ENCODE peak calls at places on chromosomes 5 and 9, in six cellular contexts. J is A549, I is endothelial cell of umbilical vein, T is HepG2, X is GM12878, W is NB4. L is an unnamed sample.

GRCh38 chr9:85064811-85065371 is 395.4 kb downstream of the NTRK2 start:
- DNase-seq in J (no peak), I (no peak), T (no peak), X (no peak), W (no peak), L (no peak)

GRCh38 chr9:23015557-23015956 is 568.9 kb downstream of the DMRTA1 start:
- DNase-seq in J (no peak), I (no peak), T (no peak), X (no peak), W (no peak), L (no peak)

GRCh38 chr9:14535161-14535930 is 157.9 kb downstream of the ZDHHC21 start:
- DNase-seq in J (no peak), I (no peak), T (no peak), X (no peak), W (no peak), L (no peak)

GRCh38 chr5:14489643-14490042 is 91.9 kb upstream of the OTULINL start:
- DNase-seq in J (no peak), I (no peak), T (no peak), X (no peak), W (no peak), L (no peak)

GRCh38 chr5:180130876-180131740 is 59.5 kb upstream of the RNF130 start:
- DNase-seq in J (no peak), I (no peak), T (no peak), X (no peak), W (no peak), L (no peak)

GRCh38 chr9:119802621-119803020 is 433.4 kb upstream of the BRINP1 start:
- DNase-seq in J (no peak), I (no peak), T (no peak), X (no peak), W (no peak), L (no peak)

GRCh38 chr5:40877371-40877988 is 31.8 kb upstream of the C7 start:
- DNase-seq in J (no peak), I (no peak), T (no peak), X (no peak), W (no peak), L (no peak)

GRCh38 chr5:171592741-171593140 is 173.3 kb downstream of the FGF18 start:
- DNase-seq in J (no peak), I (no peak), T (no peak), X (no peak), W (no peak), L (no peak)

GRCh38 chr5:151585970-151586369 is 5.2 kb downstream of the FAT2 start:
- DNase-seq in J (no peak), I (no peak), T (no peak), X (no peak), W (no peak), L (no peak)

GRCh38 chr5:178237431-178238312 is 5.1 kb upstream of the PHYKPL start:
- DNase-seq in J (no peak), I (no peak), T (no peak), X (no peak), W (no peak), L (no peak)

GRCh38 chr9:3879731-3880493 is 354.1 kb upstream of the RFX3 start:
- DNase-seq in J (no peak), I (no peak), T (no peak), X (no peak), W (peak; percentile 60), L (no peak)

GRCh38 chr9:131869312-131869711 is 129.4 kb upstream of the RAPGEF1 start:
- DNase-seq in J (no peak), I (no peak), T (no peak), X (no peak), W (no peak), L (no peak)

GRCh38 chr5:113119271-113119924 is 142.8 kb downstream of the DCP2 start:
- DNase-seq in J (no peak), I (peak; percentile 16), T (no peak), X (no peak), W (no peak), L (no peak)

GRCh38 chr5:138649316-138649720 is 74.1 kb upstream of the HSPA9 start:
- DNase-seq in J (no peak), I (no peak), T (no peak), X (no peak), W (no peak), L (no peak)

GRCh38 chr9:33287087-33287490 is 3.2 kb upstream of the NFX1 start:
- DNase-seq in J (peak; percentile 80), I (peak; percentile 71), T (peak; percentile 67), X (no peak), W (peak; percentile 91), L (no peak)

GRCh38 chr9:132572921-132573320 is 9.5 kb upstream of the BARHL1 start:
- DNase-seq in J (peak; percentile 20), I (no peak), T (no peak), X (no peak), W (no peak), L (peak; percentile 47)

GRCh38 chr9:94534901-94535300 is 20.0 kb upstream of the PCAT7 start:
- DNase-seq in J (no peak), I (no peak), T (no peak), X (no peak), W (no peak), L (no peak)

GRCh38 chr5:145827275-145827674 is 7.9 kb downstream of the PRELID2 start:
- DNase-seq in J (no peak), I (no peak), T (no peak), X (no peak), W (no peak), L (peak; percentile 50)

GRCh38 chr5:170173227-170173626 is 59.6 kb upstream of the C5orf58 start:
- DNase-seq in J (peak; percentile 52), I (no peak), T (no peak), X (no peak), W (no peak), L (no peak)

GRCh38 chr5:135890867-135891266 is 4.8 kb downstream of the IL9 start:
- DNase-seq in J (no peak), I (no peak), T (no peak), X (peak; percentile 15), W (no peak), L (no peak)

GRCh38 chr5:88377705-88378656 is 109.3 kb upstream of the TMEM161B start:
- DNase-seq in J (no peak), I (no peak), T (no peak), X (no peak), W (peak; percentile 28), L (no peak)

GRCh38 chr5:150317048-150318003 is 14.6 kb upstream of the ARSI start:
- DNase-seq in J (peak; percentile 94), I (peak; percentile 81), T (peak; percentile 86), X (no peak), W (peak; percentile 75), L (peak; percentile 31)

GRCh38 chr9:115615821-115616665 is 498.1 kb upstream of the TNC start:
- DNase-seq in J (peak; percentile 82), I (no peak), T (no peak), X (no peak), W (no peak), L (no peak)

GRCh38 chr9:79012561-79012960 is 559.2 kb upstream of the TLE4 start:
- DNase-seq in J (peak; percentile 18), I (peak; percentile 70), T (no peak), X (no peak), W (no peak), L (no peak)

GRCh38 chr5:143887901-143888648 is 76.1 kb downstream of the HMHB1 start:
- DNase-seq in J (peak; percentile 9), I (peak; percentile 29), T (no peak), X (no peak), W (no peak), L (no peak)

GRCh38 chr9:12667892-12668291 is 25.3 kb upstream of the TYRP1 start:
- DNase-seq in J (no peak), I (no peak), T (no peak), X (no peak), W (no peak), L (no peak)

DNA sequence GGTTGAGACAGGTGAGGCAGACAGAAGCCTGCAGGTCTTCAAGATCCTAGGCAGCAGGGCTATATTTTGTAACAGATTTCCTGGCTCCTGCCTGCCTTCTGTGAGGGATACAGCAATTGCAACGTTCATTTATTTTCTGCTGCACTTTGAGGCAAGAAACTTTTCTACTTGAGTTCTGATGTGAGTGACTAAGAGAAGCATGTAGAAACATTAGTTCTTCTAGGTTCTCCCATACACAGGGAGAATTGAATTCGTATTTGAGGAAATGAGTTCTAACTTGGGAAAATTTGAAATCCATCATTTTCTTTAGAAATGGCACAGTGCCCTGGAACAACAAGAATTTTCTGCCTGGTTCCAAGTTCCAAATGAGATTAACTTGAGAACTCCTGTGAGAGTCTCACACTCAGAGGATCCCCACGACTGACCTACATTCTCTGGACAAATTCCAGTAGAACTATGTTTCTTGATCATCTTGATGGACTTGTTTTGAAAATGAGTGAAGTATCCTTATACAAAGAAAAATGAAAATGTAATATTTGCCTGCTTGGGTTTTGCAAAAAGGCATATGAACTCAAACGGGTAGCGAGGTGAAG is 15.0 kb downstream of the MAMDC2 start:
- DNase-seq in J (no peak), I (no peak), T (no peak), X (no peak), W (no peak), L (no peak)
- TF ChIP-seq MYC in J (no peak), I (no peak), T (no peak), X (no peak), W (no peak), L (no peak)

DNA sequence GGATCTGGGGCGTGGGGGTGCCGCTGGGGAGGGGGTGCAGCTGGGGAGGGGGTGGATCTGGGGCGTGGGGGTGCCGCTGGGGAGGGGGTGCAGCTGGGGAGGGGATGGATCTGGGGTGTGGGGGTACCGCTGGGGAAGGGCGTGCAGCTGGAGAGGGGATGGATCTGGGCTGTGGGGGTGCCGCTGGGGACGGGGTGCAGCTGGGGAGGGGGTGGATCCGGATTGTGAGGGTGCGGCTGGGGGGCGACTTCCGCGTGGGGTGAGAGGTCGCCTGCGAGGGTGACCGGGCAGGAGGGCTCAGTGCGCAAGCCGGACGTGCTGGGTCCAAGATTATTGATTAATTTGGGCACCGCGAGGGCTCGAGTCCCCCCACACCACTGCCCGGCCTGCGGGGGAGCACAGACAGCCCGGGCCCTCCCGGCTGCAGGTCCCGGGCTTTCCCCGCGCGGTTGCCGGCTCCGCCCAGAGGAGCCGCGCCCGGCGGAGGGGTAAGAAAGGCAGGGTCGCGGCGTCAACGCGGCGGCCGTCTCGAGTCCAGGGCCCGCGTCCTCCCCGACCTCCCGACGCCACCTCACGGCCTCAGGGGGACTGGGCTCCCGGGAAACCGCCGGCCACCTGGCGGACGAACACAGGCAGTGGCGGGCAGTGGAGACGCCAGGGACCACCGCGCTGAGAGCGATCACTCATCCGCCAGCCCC is 572 bp upstream of the MRPL41 start:
- DNase-seq in J (peak; percentile 77), I (peak; percentile 29), T (peak; percentile 80), X (no peak), W (peak; percentile 81), L (peak; percentile 92)
- TF ChIP-seq MYC in J (no peak), I (no peak), T (peak; percentile 54), X (no peak), W (no peak), L (no peak)

DNA sequence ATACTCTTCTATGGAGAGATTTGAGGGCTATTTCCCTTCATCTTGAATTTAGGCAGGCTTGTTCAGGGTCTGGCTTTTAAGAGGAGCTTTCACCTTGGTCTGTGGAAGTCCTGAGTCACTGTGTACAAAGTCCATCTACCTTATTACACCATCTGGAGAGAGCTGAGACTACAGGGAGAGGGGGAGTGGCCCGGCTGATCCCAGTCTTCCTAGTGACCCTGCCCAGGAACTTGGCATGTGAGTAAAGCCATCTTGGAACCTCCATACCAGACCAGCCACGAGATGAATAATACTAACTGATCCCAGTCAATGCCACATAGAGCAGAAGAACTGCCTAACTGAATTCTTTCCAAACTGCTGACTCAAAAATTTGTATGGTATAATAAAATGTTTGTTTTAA is 8.4 kb upstream of the IL6ST start:
- DNase-seq in J (peak; percentile 92), I (no peak), T (peak; percentile 90), X (no peak), W (no peak), L (peak; percentile 17)
- TF ChIP-seq MYC in J (no peak), I (no peak), T (no peak), X (no peak), W (no peak), L (no peak)

GRCh38 chr5:175464414-175465233 is 13.7 kb upstream of the SFXN1 start:
- DNase-seq in J (peak; percentile 67), I (peak; percentile 37), T (peak; percentile 60), X (no peak), W (peak; percentile 37), L (peak; percentile 45)
- TF ChIP-seq MYC in J (no peak), I (no peak), T (no peak), X (no peak), W (no peak), L (no peak)